ENCODE peak calls at places on chromosomes 16 and 17, in nine cellular contexts. E is GM23338, X is K562, P is thoracic aorta, U is Caco-2, C is tibial nerve, H is AG04450, W is stomach, L is cardiac fibroblast. T is an unnamed sample.

GRCh38 chr17:39069114-39069756 is 82.2 kb downstream of the PLXDC1 start:
- DNase-seq in H (no peak), E (peak; percentile 82), U (no peak), C (no peak), P (no peak), L (peak; percentile 74), W (no peak), X (peak; percentile 25), T (peak; percentile 55)

GRCh38 chr16:88287219-88287618 is 95.5 kb upstream of the ZNF469 start:
- DNase-seq in W (no peak), E (peak; percentile 41), P (no peak), C (no peak), U (no peak), L (no peak), H (no peak), X (peak; percentile 79), T (peak; percentile 36)

GRCh38 chr17:7015587-7016020 is 3.2 kb downstream of the RNASEK start:
- DNase-seq in E (no peak), C (no peak), H (no peak), L (no peak), W (no peak), P (no peak), X (peak; percentile 66), U (no peak), T (no peak)

GRCh38 chr16:27240948-27241531 is 27.5 kb downstream of the NSMCE1 start:
- DNase-seq in L (peak; percentile 71), P (no peak), C (no peak), H (no peak), W (peak; percentile 21), U (no peak), E (no peak), X (no peak), T (no peak)

GRCh38 chr17:76840443-76840767 is 27.8 kb upstream of the MGAT5B start:
- DNase-seq in H (no peak), X (no peak), L (no peak), P (no peak), C (no peak), U (no peak), W (no peak), E (no peak), T (no peak)

GRCh38 chr17:2053380-2054261 is 1.3 kb upstream of the HIC1 start:
- DNase-seq in U (peak; percentile 78), E (peak; percentile 88), W (peak; percentile 71), C (peak; percentile 73), H (no peak), P (no peak), L (peak; percentile 80), X (peak; percentile 69), T (peak; percentile 44)

GRCh38 chr17:77443743-77444260 is 303.0 kb downstream of the SEC14L1 start:
- DNase-seq in C (no peak), L (no peak), U (no peak), H (no peak), E (no peak), P (no peak), W (no peak), X (no peak), T (no peak)

GRCh38 chr16:88701541-88702363 is 4.5 kb downstream of the RNF166 start:
- DNase-seq in X (no peak), L (no peak), H (no peak), C (no peak), E (no peak), P (no peak), W (no peak), U (no peak), T (no peak)

GRCh38 chr16:87074635-87075318 is 242.4 kb downstream of the C16orf95 start:
- DNase-seq in L (no peak), E (no peak), P (no peak), H (no peak), U (no peak), C (no peak), X (no peak), W (no peak), T (no peak)

GRCh38 chr16:21727344-21727743 is 63.6 kb downstream of the OTOA start:
- DNase-seq in U (no peak), L (no peak), P (no peak), E (no peak), W (no peak), C (no peak), H (no peak), X (no peak), T (no peak)

GRCh38 chr17:80738987-80739730 is 194.5 kb downstream of the RPTOR start:
- DNase-seq in U (no peak), W (no peak), P (no peak), E (no peak), L (no peak), X (no peak), C (no peak), H (no peak), T (no peak)

GRCh38 chr16:24971718-24972117 is 43.5 kb downstream of the ARHGAP17 start:
- DNase-seq in E (no peak), H (no peak), L (no peak), P (no peak), U (no peak), C (no peak), X (no peak), W (no peak), T (no peak)

GRCh38 chr17:37818689-37819088 is 73.8 kb upstream of the HNF1B start:
- DNase-seq in X (no peak), C (no peak), H (peak; percentile 47), L (no peak), W (peak; percentile 73), E (no peak), P (no peak), U (no peak), T (peak; percentile 88)

GRCh38 chr16:87068316-87068715 is 248.9 kb downstream of the C16orf95 start:
- DNase-seq in L (no peak), W (no peak), H (no peak), C (no peak), U (no peak), E (no peak), X (no peak), P (no peak), T (no peak)

GRCh38 chr17:42365136-42365535 is 23.1 kb downstream of the STAT3 start:
- DNase-seq in C (no peak), P (no peak), H (no peak), L (peak; percentile 73), U (no peak), X (peak; percentile 61), E (no peak), W (no peak), T (no peak)

GRCh38 chr16:72050769-72051464 is 3.4 kb upstream of the HP start:
- DNase-seq in H (no peak), L (no peak), U (no peak), W (no peak), C (peak; percentile 26), X (no peak), P (no peak), E (no peak), T (peak; percentile 33)

GRCh38 chr16:2586241-2586640 is 48.4 kb downstream of the PDPK1 start:
- DNase-seq in H (no peak), E (peak; percentile 68), X (no peak), W (no peak), L (no peak), P (no peak), C (no peak), U (no peak), T (no peak)
- TF ChIP-seq CTCF in H (no peak), E (peak; percentile 70), X (peak; percentile 37), W (no peak), L (peak; percentile 26), P (no peak), C (no peak), U (peak; percentile 22), T (no peak)

GRCh38 chr17:41334385-41334784 is 16.2 kb downstream of the KRT33A start:
- DNase-seq in X (no peak), C (no peak), H (no peak), E (no peak), P (no peak), L (no peak), W (no peak), U (no peak), T (no peak)
- TF ChIP-seq CTCF in X (no peak), C (no peak), H (no peak), E (no peak), P (no peak), L (no peak), W (no peak), U (no peak), T (no peak)

DNA sequence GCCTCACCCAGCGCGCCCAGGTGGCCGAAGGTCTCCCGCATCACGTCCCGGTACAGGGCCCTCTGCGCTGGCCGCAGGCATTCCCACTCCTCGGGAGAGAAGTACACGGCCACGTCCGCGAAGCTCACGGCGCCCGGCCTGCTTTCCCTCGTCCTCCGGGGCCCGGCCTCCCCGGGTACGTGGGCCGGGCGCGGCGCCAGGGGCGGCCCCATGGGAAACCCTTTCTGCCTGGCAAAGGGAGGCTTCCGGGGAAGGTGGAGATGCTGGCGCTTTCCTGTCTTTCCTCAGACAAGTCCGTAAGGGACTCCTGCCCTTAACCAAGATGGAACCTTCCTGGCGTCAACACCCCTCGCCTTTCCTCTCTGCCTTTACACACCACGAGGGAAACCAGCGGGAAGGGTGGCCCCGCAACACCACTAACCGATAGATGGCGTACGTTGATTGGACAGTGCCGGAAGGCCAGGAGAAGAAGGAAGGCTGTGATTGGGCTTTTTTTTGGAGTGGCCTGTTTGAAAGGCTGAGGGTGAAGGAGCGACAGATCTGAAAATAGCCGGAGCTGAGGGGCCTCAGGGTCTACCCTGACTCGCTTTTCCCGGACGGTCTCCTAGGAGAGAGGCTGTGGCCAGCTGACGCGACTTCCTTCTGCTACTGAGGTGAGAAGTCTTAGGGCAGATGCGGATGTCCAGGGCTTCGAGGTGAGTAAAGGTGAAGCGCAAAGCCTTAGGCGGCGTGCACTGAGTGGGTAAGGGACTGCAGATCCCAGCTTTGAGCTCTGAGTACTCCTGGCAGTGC is at the start of gene ZNF785:
- DNase-seq in H (peak; percentile 96), C (peak; percentile 98), X (peak; percentile 99), P (peak; percentile 96), U (peak; percentile 98), L (peak; percentile 100), W (peak; percentile 96), E (peak; percentile 99), T (peak; percentile 100)
- TF ChIP-seq CTCF in H (no peak), C (peak; percentile 70), X (peak; percentile 29), P (no peak), U (peak; percentile 7), L (no peak), W (peak; percentile 38), E (peak; percentile 23), T (no peak)

GRCh38 chr17:75668489-75668888 is 1.4 kb downstream of the SAP30BP start:
- DNase-seq in E (no peak), P (no peak), W (no peak), U (no peak), H (no peak), L (no peak), X (no peak), C (no peak), T (no peak)

GRCh38 chr17:75664099-75664549 is 2.8 kb downstream of the RECQL5 start:
- DNase-seq in P (no peak), C (no peak), W (no peak), H (no peak), L (no peak), E (no peak), U (no peak), X (no peak), T (no peak)

GRCh38 chr17:75667825-75668224 is 687 bp downstream of the SAP30BP start:
- DNase-seq in L (no peak), X (no peak), W (no peak), C (no peak), E (no peak), P (no peak), H (no peak), U (no peak), T (no peak)

GRCh38 chr17:75665981-75666380 is 973 bp downstream of the RECQL5 start:
- DNase-seq in X (no peak), U (no peak), H (no peak), L (no peak), P (no peak), C (no peak), E (no peak), W (no peak), T (no peak)

GRCh38 chr17:75666959-75667790 is at the start of the genes RECQL5 and SAP30BP:
- DNase-seq in W (peak; percentile 99), H (peak; percentile 98), U (peak; percentile 98), C (peak; percentile 99), P (peak; percentile 92), E (peak; percentile 100), X (peak; percentile 99), L (peak; percentile 99), T (peak; percentile 99)
- TF ChIP-seq CTCF in W (peak; percentile 38), H (no peak), U (no peak), C (peak; percentile 51), P (no peak), E (no peak), X (no peak), L (no peak), T (no peak)

T was measured in MCF 10A.